ENCODE peak calls at places on chromosomes 13 and 19, in five cellular contexts. U is upper lobe of right lung, Y is body of pancreas, J is tibial nerve, O is endothelial cell. X is an unnamed sample.

GRCh38 chr13:39341238-39341637 is 261.8 kb downstream of the LHFPL6 start:
- DNase-seq in J (no peak), Y (no peak), O (no peak), U (no peak), X (no peak)

GRCh38 chr13:73337511-73337910 is 278.7 kb downstream of the KLF5 start:
- DNase-seq in J (no peak), Y (no peak), U (no peak), O (no peak), X (no peak)

GRCh38 chr19:6412111-6412999 is 12.3 kb downstream of the KHSRP start:
- DNase-seq in U (peak), Y (peak), J (no peak), O (peak), X (peak)

GRCh38 chr19:11025006-11025405 is 64.2 kb downstream of the SMARCA4 start:
- DNase-seq in J (no peak), Y (no peak), U (no peak), O (no peak), X (no peak)

GRCh38 chr13:112346173-112346898 is 29.8 kb upstream of the SPACA7 start:
- DNase-seq in Y (peak), U (no peak), O (peak), J (no peak), X (no peak)

GRCh38 chr19:5585461-5586299 is 17.9 kb upstream of the TINCR start:
- DNase-seq in U (no peak), O (no peak), J (no peak), Y (peak), X (no peak)

GRCh38 chr13:43180036-43180660 is 156.8 kb downstream of the DNAJC15 start:
- DNase-seq in J (no peak), Y (no peak), U (no peak), O (no peak), X (no peak)

GRCh38 chr13:112137144-112137543 is 70.2 kb downstream of the SOX1 start:
- DNase-seq in J (no peak), O (no peak), Y (no peak), U (peak), X (no peak)

GRCh38 chr13:39062004-39062403 is 23.7 kb downstream of the NHLRC3 start:
- DNase-seq in J (no peak), U (no peak), Y (no peak), O (no peak), X (no peak)

GRCh38 chr13:90519157-90519556 is 828.3 kb upstream of the MIR17HG start:
- DNase-seq in O (no peak), Y (no peak), J (no peak), U (no peak), X (no peak)

GRCh38 chr19:4908311-4908710 is 990 bp upstream of the UHRF1 start:
- DNase-seq in O (no peak), J (no peak), Y (no peak), U (no peak), X (no peak)

GRCh38 chr19:47994209-47994802 is at the start of gene ELSPBP1:
- DNase-seq in O (no peak), Y (no peak), J (no peak), U (no peak), X (no peak)

GRCh38 chr19:34772697-34773554 is at the start of gene ZNF599:
- DNase-seq in U (peak), O (peak), Y (peak), J (peak), X (peak)

GRCh38 chr13:111472559-111473460 is 152.4 kb downstream of the TEX29 start:
- DNase-seq in Y (no peak), J (no peak), O (no peak), U (no peak), X (no peak)

GRCh38 chr13:99717959-99718674 is 216.8 kb downstream of the TM9SF2 start:
- DNase-seq in O (no peak), U (no peak), Y (no peak), J (no peak), X (no peak)

DNA sequence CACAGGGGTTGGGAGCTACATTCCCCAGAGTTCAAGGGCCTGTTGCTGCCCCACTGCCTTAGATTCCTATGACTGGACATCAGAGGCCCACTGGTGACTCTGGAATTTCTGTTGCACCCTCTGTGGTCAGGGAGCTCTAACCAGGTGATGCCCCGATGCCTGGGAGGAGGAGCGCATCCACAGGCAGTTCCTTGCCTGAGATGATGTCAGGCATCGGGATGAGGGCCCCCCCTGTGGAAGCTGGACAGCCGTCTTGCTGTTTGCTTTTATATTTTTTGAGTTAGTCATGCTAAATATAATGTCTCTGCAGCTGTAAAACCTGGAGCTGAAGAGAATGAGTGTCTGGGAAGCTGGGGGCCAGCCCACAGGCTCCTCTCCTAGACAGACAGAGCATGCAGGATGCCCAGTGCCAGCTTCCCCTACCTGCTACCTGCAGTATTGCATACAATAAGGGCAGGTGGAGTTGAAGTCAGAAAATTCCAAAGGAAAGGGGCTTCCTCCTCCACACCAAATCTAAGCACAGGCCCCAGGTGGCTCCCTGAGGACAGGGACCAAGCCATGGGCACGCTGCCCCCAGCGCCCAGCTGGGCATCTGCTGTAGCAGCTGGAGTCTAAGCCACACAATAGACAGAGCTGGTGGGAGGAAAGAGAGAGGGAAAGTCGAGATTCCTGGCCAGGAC is 16.2 kb downstream of the COL4A2 start:
- DNase-seq in U (no peak), O (no peak), J (no peak), Y (no peak), X (no peak)
- TF ChIP-seq CTCF in U (no peak), O (peak), J (no peak), Y (no peak), X (no peak)

GRCh38 chr19:38264486-38265212 is at the start of gene SPINT2:
- DNase-seq in U (no peak), O (peak), Y (peak), J (no peak), X (no peak)

GRCh38 chr19:38263696-38264485 is 482 bp upstream of the SPINT2 start:
- DNase-seq in J (no peak), O (no peak), U (peak), Y (no peak), X (peak)

GRCh38 chr19:38266981-38267597 is 2.7 kb downstream of the SPINT2 start:
- DNase-seq in U (no peak), O (no peak), J (no peak), Y (peak), X (peak)

GRCh38 chr19:38266070-38266469 is 1.7 kb downstream of the SPINT2 start:
- DNase-seq in O (no peak), U (no peak), J (no peak), Y (peak), X (no peak)

DNA sequence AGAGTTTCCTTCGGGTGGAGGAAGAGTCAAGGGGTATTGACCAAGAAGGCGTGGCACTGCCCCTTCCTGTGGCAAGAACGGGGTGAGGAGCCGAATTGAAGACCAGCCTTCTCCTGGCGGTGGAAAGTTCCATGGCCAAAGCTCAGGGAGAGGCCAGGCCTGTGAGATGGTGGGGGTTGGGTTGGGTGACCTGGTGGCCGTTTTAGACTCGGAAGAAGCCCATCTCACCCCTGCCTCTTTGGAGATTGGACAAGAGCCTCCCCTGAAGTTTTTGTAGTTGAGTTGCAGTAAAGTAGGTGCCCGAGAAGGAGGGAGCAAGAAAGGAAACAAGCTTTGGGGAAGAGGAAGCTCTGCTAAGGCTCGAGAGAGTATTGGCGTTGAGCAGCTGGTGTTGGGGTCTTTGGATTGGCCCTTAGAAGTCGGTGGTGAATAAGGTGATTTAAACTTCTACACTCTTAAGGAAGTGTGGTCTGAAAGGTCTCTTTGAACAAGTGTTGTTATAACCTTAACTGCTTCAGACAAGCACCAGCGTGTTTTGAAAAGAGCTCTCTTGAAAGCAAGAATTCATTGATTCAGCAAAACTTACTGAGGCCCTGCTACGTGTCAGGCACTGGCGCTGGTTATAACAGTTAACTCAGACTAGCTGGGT is 964 bp downstream of the SPINT2 start:
- DNase-seq in O (no peak), Y (peak), U (peak), J (no peak), X (peak)
- TF ChIP-seq CTCF in O (no peak), Y (no peak), U (no peak), J (no peak), X (no peak)

GRCh38 chr13:52850396-52851152 is 2.1 kb upstream of the PCDH8 start:
- DNase-seq in U (peak), Y (peak), O (peak), J (peak), X (peak)
- TF ChIP-seq CTCF in U (no peak), Y (no peak), O (peak), J (peak), X (no peak)

DNA sequence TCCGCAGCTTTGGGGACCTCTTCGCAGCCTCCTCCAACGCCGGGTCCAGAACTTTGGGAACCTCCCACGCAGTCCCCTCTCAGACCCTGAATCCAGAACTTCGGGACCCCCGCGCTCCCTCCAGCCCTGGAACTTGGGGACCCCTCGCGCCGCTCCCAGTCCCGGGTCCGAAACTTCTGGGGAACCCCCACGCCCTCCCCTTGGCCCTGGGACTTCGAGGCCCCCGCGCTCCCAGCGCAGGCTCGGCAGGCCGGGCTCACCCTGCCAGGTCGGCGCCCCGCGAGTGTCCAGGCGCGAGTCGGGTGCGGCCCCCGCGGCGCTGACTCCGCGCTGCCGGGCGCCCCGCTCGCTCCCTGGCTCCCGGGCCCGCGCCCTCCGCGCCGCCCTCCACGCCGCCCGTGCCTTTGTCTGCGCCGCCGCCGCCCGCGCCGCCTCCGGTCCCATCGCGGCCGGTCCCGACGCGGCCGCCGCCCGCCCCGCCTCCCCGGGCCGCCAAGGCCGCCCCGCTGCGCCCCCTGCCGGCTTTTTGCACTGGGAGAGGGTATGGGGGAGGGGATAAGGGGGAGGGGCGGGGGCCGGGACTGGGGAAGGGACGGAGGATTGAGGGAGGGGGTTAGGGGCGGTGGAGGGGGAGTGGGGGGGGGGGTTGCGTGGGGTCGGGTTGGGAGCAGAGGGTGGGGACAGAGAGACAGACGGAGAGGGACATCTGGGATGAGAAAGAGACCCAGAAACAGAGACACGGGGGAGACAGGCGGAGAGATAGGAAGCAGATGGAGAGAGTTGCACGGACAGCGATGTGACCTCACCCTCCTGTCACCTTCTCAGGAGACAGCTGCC is at the start of gene HOMER3:
- DNase-seq in J (peak), O (peak), Y (peak), U (peak), X (peak)
- TF ChIP-seq CTCF in J (peak), O (no peak), Y (peak), U (no peak), X (no peak)

DNA sequence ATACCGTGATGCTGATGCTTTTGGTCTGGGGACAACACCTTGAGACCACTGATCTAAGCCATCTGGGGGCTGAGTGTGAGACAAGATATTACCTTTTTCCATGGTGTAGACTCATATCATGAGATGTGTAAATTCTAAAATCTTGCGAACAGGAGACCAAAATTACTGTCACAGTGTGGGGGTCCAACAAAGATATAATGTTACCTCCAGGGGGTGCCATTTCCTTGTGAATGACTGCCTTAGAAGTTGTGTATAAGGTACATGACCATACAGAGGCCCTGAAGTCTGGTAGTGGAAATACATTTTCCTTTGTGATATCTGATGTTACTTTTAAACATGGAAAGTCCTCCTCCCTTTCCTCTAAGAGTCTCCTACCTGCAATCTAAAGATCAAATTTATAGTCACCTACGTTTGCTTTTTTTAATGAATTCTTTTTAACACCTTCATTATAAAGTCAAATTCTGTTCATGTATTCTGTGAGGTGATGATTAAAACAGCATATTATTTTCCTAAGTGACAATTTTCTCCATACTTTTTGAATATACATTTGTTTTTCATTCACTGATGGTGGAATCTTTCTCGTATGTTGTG is 113.5 kb downstream of the RFC3 start:
- DNase-seq in O (peak), Y (peak), J (peak), U (no peak), X (no peak)
- TF ChIP-seq CTCF in O (peak), Y (peak), J (peak), U (peak), X (peak)

GRCh38 chr19:46298477-46299003 is 1.7 kb downstream of the HIF3A start:
- DNase-seq in O (no peak), Y (no peak), J (no peak), U (no peak), X (no peak)

GRCh38 chr19:46299695-46300094 is 2.9 kb downstream of the HIF3A start:
- DNase-seq in Y (no peak), U (peak), O (no peak), J (no peak), X (peak)

GRCh38 chr19:46299004-46299509 is 2.2 kb downstream of the HIF3A start:
- DNase-seq in O (no peak), J (peak), U (peak), Y (peak), X (peak)

GRCh38 chr19:46296722-46297431 is at the start of gene HIF3A:
- DNase-seq in U (peak), J (peak), O (peak), Y (peak), X (peak)

DNA sequence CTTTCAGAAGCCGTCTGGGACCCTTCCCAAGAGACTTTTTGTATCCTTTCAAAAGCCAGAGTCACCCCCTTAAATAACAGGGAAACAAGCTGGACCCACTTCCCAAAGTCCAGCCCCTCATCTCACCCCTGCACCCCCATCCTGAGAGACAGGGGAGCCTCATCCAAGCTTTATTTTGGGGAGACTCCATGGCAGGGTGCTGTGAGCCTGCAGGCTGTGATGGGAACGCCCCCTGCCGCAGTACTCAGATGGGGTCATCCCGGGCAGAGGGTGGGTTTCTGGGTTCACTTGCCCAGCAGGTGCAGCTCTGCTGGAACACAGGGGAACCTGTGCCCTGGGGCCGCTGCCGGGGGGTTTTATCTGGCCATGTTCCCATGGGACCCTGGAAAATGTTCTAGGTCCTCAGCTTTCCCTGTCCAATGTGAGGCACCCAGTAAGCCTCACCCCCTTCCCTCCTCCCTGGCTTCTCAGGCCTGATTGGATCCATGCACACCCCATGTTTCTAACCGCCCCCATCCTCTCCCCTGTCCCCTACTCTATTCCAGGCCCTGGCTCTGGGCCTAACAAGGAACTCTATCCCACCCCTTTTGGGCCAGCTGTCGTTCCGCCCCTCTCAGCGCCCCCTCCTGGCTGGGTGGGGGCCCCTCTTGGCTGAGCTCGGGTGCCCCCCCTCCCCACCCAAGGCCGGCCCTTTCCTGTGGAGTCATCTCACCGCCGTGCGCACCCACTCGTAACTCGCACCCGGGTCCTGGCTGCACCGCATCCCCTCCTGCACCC is 1.0 kb downstream of the HIF3A start:
- DNase-seq in U (peak), Y (peak), O (no peak), J (peak), X (peak)
- TF ChIP-seq CTCF in U (peak), Y (no peak), O (no peak), J (peak), X (no peak)

GRCh38 chr19:8338835-8339234 is 4.2 kb downstream of the KANK3 start:
- DNase-seq in J (no peak), Y (no peak), U (no peak), O (no peak), X (no peak)

GRCh38 chr19:8342684-8343482 is at the start of gene KANK3:
- DNase-seq in U (peak), J (peak), O (peak), Y (peak), X (peak)

GRCh38 chr19:8342316-8342683 is 762 bp downstream of the KANK3 start:
- DNase-seq in J (no peak), Y (no peak), U (no peak), O (peak), X (no peak)

GRCh38 chr19:8337728-8338127 is 5.3 kb downstream of the KANK3 start:
- DNase-seq in Y (no peak), J (no peak), O (no peak), U (no peak), X (peak)

GRCh38 chr19:8340341-8341096 is 2.5 kb downstream of the KANK3 start:
- DNase-seq in Y (no peak), O (peak), U (peak), J (no peak), X (peak)
- TF ChIP-seq CTCF in Y (no peak), O (no peak), U (peak), J (peak), X (no peak)

GRCh38 chr19:52189745-52190678 is at the start of gene PPP2R1A:
- DNase-seq in U (peak), Y (peak), O (peak), J (peak), X (peak)

GRCh38 chr19:52190679-52191293 is 934 bp downstream of the PPP2R1A start:
- DNase-seq in Y (peak), O (peak), J (no peak), U (peak), X (peak)

GRCh38 chr19:52191374-52191773 is 1.5 kb downstream of the PPP2R1A start:
- DNase-seq in O (no peak), Y (peak), J (no peak), U (no peak), X (peak)

GRCh38 chr19:52187407-52187806 is 2.4 kb upstream of the PPP2R1A start:
- DNase-seq in Y (no peak), U (no peak), O (no peak), J (no peak), X (no peak)

DNA sequence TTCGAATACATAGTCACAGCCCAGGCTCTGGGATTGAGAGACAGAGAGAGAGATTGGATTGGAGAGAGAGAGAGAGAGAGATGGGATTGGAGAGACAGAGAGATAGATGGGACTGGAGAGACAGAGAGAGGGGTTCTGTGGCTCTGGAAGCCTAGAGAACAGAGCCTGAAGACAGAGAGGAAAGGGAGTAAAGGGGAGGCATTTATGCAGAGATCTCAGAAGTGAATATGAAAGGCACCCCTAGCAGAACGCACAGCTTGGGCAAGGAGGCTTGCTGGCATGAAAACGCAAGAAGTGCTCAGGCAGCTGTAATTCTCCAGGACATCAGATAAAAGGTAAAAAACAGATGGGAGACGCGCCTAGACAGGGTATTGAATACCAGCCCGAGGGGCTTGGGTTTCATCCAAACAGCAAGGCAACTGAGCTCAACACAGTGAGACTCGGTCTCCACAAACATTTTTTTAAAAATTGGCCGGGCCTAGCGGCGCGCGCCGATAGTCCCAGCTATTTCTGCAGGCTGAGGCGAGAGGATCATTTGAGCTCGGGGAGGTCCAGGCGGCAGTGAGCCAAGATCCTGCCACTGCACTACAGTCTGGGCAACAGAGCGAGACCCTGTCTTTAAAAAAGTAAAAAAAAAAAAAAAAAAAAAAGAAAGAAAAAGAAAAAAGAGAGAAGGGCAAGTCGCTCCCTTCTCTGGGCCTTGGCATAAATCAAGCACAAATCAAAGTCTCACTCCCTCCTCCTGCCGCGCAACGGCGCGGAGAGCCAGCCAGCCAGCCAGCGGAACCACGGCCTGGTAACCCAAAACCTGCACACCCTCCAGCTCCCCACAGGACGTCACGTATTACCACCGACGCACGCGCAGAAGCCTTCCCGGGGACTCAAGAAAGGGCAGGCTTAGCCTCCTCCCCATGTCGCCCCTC is 769 bp upstream of the PPP2R1A start:
- DNase-seq in J (peak), O (peak), U (peak), Y (no peak), X (no peak)
- TF ChIP-seq CTCF in J (no peak), O (no peak), U (no peak), Y (no peak), X (peak)